ENCODE peak calls at places on chromosomes 12 and 14, in ten cellular contexts. A, D, N, S, X, R, Q, F, M and Z are unnamed samples.

GRCh38 chr12:71045781-71046180 is 112.0 kb downstream of the TSPAN8 start:
- DNase-seq in A (peak; percentile 44), D (peak; percentile 11), N (peak; percentile 78), S (no peak), X (no peak), R (no peak), Q (no peak), F (no peak), M (peak; percentile 1), Z (no peak)

GRCh38 chr14:34322940-34323418 is 139.1 kb downstream of the SPTSSA start:
- DNase-seq in A (peak; percentile 72), D (no peak), N (peak; percentile 68), S (peak; percentile 70), X (peak; percentile 61), R (peak; percentile 79), Q (peak; percentile 60), F (peak; percentile 52), M (no peak), Z (peak; percentile 69)

GRCh38 chr12:7064516-7064915 is 4.0 kb downstream of the C1S start:
- DNase-seq in A (no peak), D (no peak), N (no peak), S (no peak), X (no peak), R (no peak), Q (no peak), F (no peak), M (no peak), Z (no peak)

GRCh38 chr14:50093496-50093895 is 22.9 kb downstream of the VCPKMT start:
- DNase-seq in A (no peak), D (no peak), N (no peak), S (no peak), X (no peak), R (no peak), Q (no peak), F (no peak), M (no peak), Z (no peak)

GRCh38 chr14:77053046-77053841 is 24.7 kb upstream of the IRF2BPL start:
- DNase-seq in A (no peak), D (no peak), N (no peak), S (peak; percentile 76), X (peak; percentile 69), R (no peak), Q (peak; percentile 81), F (peak; percentile 68), M (no peak), Z (peak; percentile 77)

GRCh38 chr12:129184066-129184695 is 330.9 kb downstream of the GLT1D1 start:
- DNase-seq in A (no peak), D (no peak), N (no peak), S (no peak), X (no peak), R (no peak), Q (no peak), F (no peak), M (no peak), Z (no peak)

GRCh38 chr12:12779529-12779928 is 5.9 kb upstream of the APOLD1 start:
- DNase-seq in A (peak; percentile 92), D (no peak), N (peak; percentile 90), S (peak; percentile 56), X (no peak), R (no peak), Q (no peak), F (no peak), M (no peak), Z (no peak)

GRCh38 chr14:37655418-37655817 is 60.0 kb downstream of the TTC6 start:
- DNase-seq in A (peak; percentile 35), D (no peak), N (peak; percentile 82), S (no peak), X (no peak), R (no peak), Q (no peak), F (no peak), M (no peak), Z (no peak)

GRCh38 chr12:110543252-110543959 is 39.7 kb downstream of the PPTC7 start:
- DNase-seq in A (no peak), D (no peak), N (peak; percentile 7), S (no peak), X (no peak), R (peak; percentile 88), Q (no peak), F (no peak), M (no peak), Z (no peak)

GRCh38 chr12:3366451-3367155 is 124.4 kb upstream of the PRMT8 start:
- DNase-seq in A (no peak), D (no peak), N (no peak), S (no peak), X (no peak), R (peak; percentile 81), Q (no peak), F (no peak), M (no peak), Z (no peak)